ENCODE peak calls at places on chromosomes 2 and 18, in ten cellular contexts. P is left kidney; T is GM12891; V is EL; K is GM19239; L is stimulated activated CD4-positive, alpha-beta T cell treated with anti-CD3 and anti-CD28 coated beads, Interleukin-12 subunit alpha, Interleukin-12 subunit beta, amount 100 ng/mL, for 4 hours; S is NCI-H82; J is stimulated activated CD8-positive, alpha-beta memory T cell treated with anti-CD3 and anti-CD28 coated beads, Interleukin-15, amount 100 ng/mL, for 24 hours; U is Caki2; B is A549. M is an unnamed sample.

GRCh38 chr2:24262571-24262970 is 87.7 kb downstream of the FAM228A start:
- DNase-seq in T (no peak), L (no peak), S (no peak), U (no peak), B (no peak), J (no peak), K (no peak), P (no peak), V (no peak), M (no peak)

GRCh38 chr2:109700680-109701274 is 86.6 kb downstream of the SOWAHC start:
- DNase-seq in V (no peak), B (no peak), J (no peak), K (no peak), U (no peak), P (no peak), T (no peak), L (no peak), S (no peak), M (no peak)

GRCh38 chr2:45595724-45596435 is 15.2 kb downstream of the SRBD1 start:
- DNase-seq in U (no peak), T (no peak), B (no peak), V (peak), S (no peak), L (no peak), J (no peak), K (no peak), P (no peak), M (peak)

GRCh38 chr2:59322870-59323269 is 1081.7 kb upstream of the FANCL start:
- DNase-seq in S (no peak), T (no peak), U (no peak), L (no peak), P (no peak), J (no peak), B (no peak), V (no peak), K (no peak), M (no peak)

GRCh38 chr2:42327125-42327524 is 33.9 kb downstream of the COX7A2L start:
- DNase-seq in B (peak), V (no peak), T (no peak), S (no peak), J (no peak), K (no peak), P (no peak), U (no peak), L (no peak), M (no peak)

GRCh38 chr2:120709608-120710041 is 26.0 kb upstream of the GLI2 start:
- DNase-seq in T (no peak), V (no peak), S (no peak), P (no peak), J (no peak), U (no peak), B (no peak), K (no peak), L (no peak), M (no peak)

GRCh38 chr2:41989503-41990180 is 58.2 kb upstream of the PKDCC start:
- DNase-seq in U (no peak), S (peak), B (no peak), L (no peak), P (peak), V (no peak), T (no peak), K (no peak), J (no peak), M (no peak)

GRCh38 chr2:69798466-69798908 is 31.0 kb upstream of the GMCL1 start:
- DNase-seq in K (no peak), J (no peak), T (no peak), V (peak), L (no peak), P (peak), B (no peak), S (no peak), U (no peak), M (peak)

GRCh38 chr2:199765646-199766045 is 85.3 kb downstream of the FTCDNL1 start:
- DNase-seq in V (no peak), U (no peak), S (no peak), K (no peak), B (no peak), J (no peak), L (no peak), P (no peak), T (no peak), M (no peak)

GRCh38 chr18:59006461-59007067 is 133.1 kb upstream of the SEC11C start:
- DNase-seq in L (no peak), P (no peak), B (no peak), V (peak), K (no peak), U (no peak), J (no peak), S (no peak), T (no peak), M (no peak)

GRCh38 chr2:225052703-225053102 is 10.4 kb upstream of the DOCK10 start:
- DNase-seq in T (no peak), J (no peak), K (no peak), L (no peak), S (no peak), U (no peak), V (no peak), B (no peak), P (no peak), M (no peak)

GRCh38 chr2:234463626-234464290 is 33.1 kb downstream of the ARL4C start:
- DNase-seq in V (no peak), K (no peak), U (no peak), B (peak), S (no peak), T (no peak), J (peak), P (no peak), L (peak), M (peak)

GRCh38 chr2:23532311-23533013 is 147.5 kb downstream of the KLHL29 start:
- DNase-seq in U (no peak), K (peak), J (no peak), T (peak), P (peak), B (no peak), V (no peak), L (peak), S (peak), M (no peak)

GRCh38 chr2:237465515-237466227 is 21.4 kb upstream of the MLPH start:
- DNase-seq in T (no peak), L (no peak), K (no peak), P (no peak), J (no peak), B (peak), U (peak), V (peak), S (no peak), M (no peak)

GRCh38 chr2:145094353-145094752 is 574.4 kb upstream of the ZEB2 start:
- DNase-seq in B (no peak), T (no peak), P (no peak), J (no peak), S (no peak), U (no peak), L (no peak), V (peak), K (no peak), M (no peak)

GRCh38 chr2:228018311-228018710 is 146.9 kb downstream of the DAW1 start:
- DNase-seq in B (no peak), S (no peak), T (no peak), U (no peak), P (no peak), J (no peak), L (no peak), K (no peak), V (no peak), M (no peak)

GRCh38 chr2:173087214-173087581 is 11.6 kb downstream of the MAP3K20 start:
- DNase-seq in T (no peak), V (peak), P (no peak), S (no peak), J (no peak), U (no peak), L (no peak), K (no peak), B (no peak), M (no peak)

GRCh38 chr18:68085251-68085650 is 568.7 kb upstream of the DSEL start:
- DNase-seq in S (no peak), T (no peak), L (no peak), J (no peak), V (no peak), B (no peak), P (no peak), U (no peak), K (no peak), M (no peak)

GRCh38 chr18:62436636-62437519 is 85.9 kb upstream of the ZCCHC2 start:
- DNase-seq in V (peak), T (no peak), B (no peak), J (no peak), U (no peak), P (no peak), L (no peak), K (no peak), S (no peak), M (peak)

GRCh38 chr2:61368687-61369665 is 101.9 kb downstream of the USP34 start:
- DNase-seq in B (no peak), P (no peak), J (no peak), V (no peak), U (no peak), T (no peak), K (no peak), L (no peak), S (no peak), M (no peak)